ENCODE peak calls at places on chromosomes 11 and 22, in nine cellular contexts. One of them, this sample, is unnamed.

GRCh38 chr11:27328602-27329001 is 34.4 kb downstream of the CCDC34 start:
- DNase-seq in ovary: no peak
- DNase-seq in fibroblast of pulmonary artery: peak; percentile 35
- DNase-seq in HCT116: no peak
- DNase-seq in upper lobe of left lung: no peak
- DNase-seq in glutamatergic neuron: no peak
- DNase-seq in astrocyte of the cerebellum: no peak
- DNase-seq in choroid plexus epithelial cell: peak; percentile 19
- DNase-seq in kidney: no peak
- DNase-seq in this sample: no peak

GRCh38 chr11:45795379-45795778 is 9.6 kb upstream of the SLC35C1 start:
- DNase-seq in fibroblast of pulmonary artery: no peak
- DNase-seq in upper lobe of left lung: no peak
- DNase-seq in astrocyte of the cerebellum: no peak
- DNase-seq in choroid plexus epithelial cell: no peak
- DNase-seq in glutamatergic neuron: no peak
- DNase-seq in HCT116: no peak
- DNase-seq in ovary: no peak
- DNase-seq in kidney: no peak
- DNase-seq in this sample: no peak

GRCh38 chr11:112012877-112013276 is 12.3 kb upstream of the DLAT start:
- DNase-seq in upper lobe of left lung: no peak
- DNase-seq in astrocyte of the cerebellum: peak; percentile 26
- DNase-seq in ovary: no peak
- DNase-seq in HCT116: no peak
- DNase-seq in choroid plexus epithelial cell: peak; percentile 88
- DNase-seq in kidney: no peak
- DNase-seq in fibroblast of pulmonary artery: peak; percentile 69
- DNase-seq in glutamatergic neuron: no peak
- DNase-seq in this sample: no peak

GRCh38 chr22:19429950-19430889 is 1.3 kb downstream of the HIRA start:
- DNase-seq in HCT116: no peak
- DNase-seq in glutamatergic neuron: peak; percentile 41
- DNase-seq in ovary: no peak
- DNase-seq in fibroblast of pulmonary artery: peak; percentile 71
- DNase-seq in upper lobe of left lung: no peak
- DNase-seq in kidney: no peak
- DNase-seq in astrocyte of the cerebellum: peak; percentile 12
- DNase-seq in choroid plexus epithelial cell: peak; percentile 84
- DNase-seq in this sample: no peak

GRCh38 chr11:79492008-79492407 is 51.2 kb upstream of the TENM4 start:
- DNase-seq in fibroblast of pulmonary artery: no peak
- DNase-seq in glutamatergic neuron: no peak
- DNase-seq in kidney: no peak
- DNase-seq in HCT116: no peak
- DNase-seq in astrocyte of the cerebellum: no peak
- DNase-seq in upper lobe of left lung: no peak
- DNase-seq in choroid plexus epithelial cell: no peak
- DNase-seq in ovary: no peak
- DNase-seq in this sample: no peak

GRCh38 chr11:134037093-134037908 is 31.6 kb upstream of the JAM3 start:
- DNase-seq in kidney: peak; percentile 92
- DNase-seq in glutamatergic neuron: peak; percentile 75
- DNase-seq in HCT116: no peak
- DNase-seq in fibroblast of pulmonary artery: peak; percentile 66
- DNase-seq in choroid plexus epithelial cell: peak; percentile 67
- DNase-seq in ovary: peak; percentile 87
- DNase-seq in upper lobe of left lung: peak; percentile 94
- DNase-seq in astrocyte of the cerebellum: no peak
- DNase-seq in this sample: peak; percentile 27

GRCh38 chr11:69367211-69367964 is 73.4 kb downstream of the MYEOV start:
- DNase-seq in upper lobe of left lung: peak; percentile 39
- DNase-seq in choroid plexus epithelial cell: no peak
- DNase-seq in HCT116: no peak
- DNase-seq in glutamatergic neuron: no peak
- DNase-seq in kidney: no peak
- DNase-seq in astrocyte of the cerebellum: no peak
- DNase-seq in ovary: no peak
- DNase-seq in fibroblast of pulmonary artery: no peak
- DNase-seq in this sample: no peak

GRCh38 chr22:45599836-45600577 is 71.6 kb upstream of the ATXN10 start:
- DNase-seq in kidney: peak; percentile 38
- DNase-seq in choroid plexus epithelial cell: no peak
- DNase-seq in HCT116: no peak
- DNase-seq in glutamatergic neuron: no peak
- DNase-seq in astrocyte of the cerebellum: no peak
- DNase-seq in upper lobe of left lung: no peak
- DNase-seq in fibroblast of pulmonary artery: no peak
- DNase-seq in ovary: no peak
- DNase-seq in this sample: no peak

GRCh38 chr22:21582801-21583740 is 15.6 kb downstream of the UBE2L3 start:
- DNase-seq in fibroblast of pulmonary artery: no peak
- DNase-seq in glutamatergic neuron: no peak
- DNase-seq in astrocyte of the cerebellum: no peak
- DNase-seq in ovary: no peak
- DNase-seq in choroid plexus epithelial cell: no peak
- DNase-seq in kidney: no peak
- DNase-seq in upper lobe of left lung: no peak
- DNase-seq in HCT116: no peak
- DNase-seq in this sample: no peak

GRCh38 chr22:47634342-47634741 is 871.9 kb downstream of the TBC1D22A start:
- DNase-seq in astrocyte of the cerebellum: no peak
- DNase-seq in upper lobe of left lung: no peak
- DNase-seq in HCT116: no peak
- DNase-seq in fibroblast of pulmonary artery: no peak
- DNase-seq in choroid plexus epithelial cell: no peak
- DNase-seq in glutamatergic neuron: no peak
- DNase-seq in kidney: no peak
- DNase-seq in ovary: no peak
- DNase-seq in this sample: no peak
- TF ChIP-seq CTCF in astrocyte of the cerebellum: no peak
- TF ChIP-seq CTCF in upper lobe of left lung: no peak
- TF ChIP-seq CTCF in HCT116: peak; percentile 7
- TF ChIP-seq CTCF in fibroblast of pulmonary artery: no peak
- TF ChIP-seq CTCF in choroid plexus epithelial cell: no peak
- TF ChIP-seq CTCF in glutamatergic neuron: no peak
- TF ChIP-seq CTCF in kidney: no peak
- TF ChIP-seq CTCF in ovary: no peak
- TF ChIP-seq CTCF in this sample: no peak

GRCh38 chr11:105220175-105220574 is 80.6 kb upstream of the CARD18 start:
- DNase-seq in upper lobe of left lung: no peak
- DNase-seq in glutamatergic neuron: no peak
- DNase-seq in ovary: no peak
- DNase-seq in kidney: no peak
- DNase-seq in HCT116: no peak
- DNase-seq in astrocyte of the cerebellum: no peak
- DNase-seq in fibroblast of pulmonary artery: peak; percentile 16
- DNase-seq in choroid plexus epithelial cell: no peak
- DNase-seq in this sample: no peak

GRCh38 chr11:105215528-105215927 is 76.0 kb upstream of the CARD18 start:
- DNase-seq in kidney: no peak
- DNase-seq in ovary: no peak
- DNase-seq in upper lobe of left lung: no peak
- DNase-seq in choroid plexus epithelial cell: no peak
- DNase-seq in astrocyte of the cerebellum: no peak
- DNase-seq in fibroblast of pulmonary artery: no peak
- DNase-seq in HCT116: no peak
- DNase-seq in glutamatergic neuron: no peak
- DNase-seq in this sample: no peak

GRCh38 chr11:105219670-105220069 is 80.1 kb upstream of the CARD18 start:
- DNase-seq in choroid plexus epithelial cell: no peak
- DNase-seq in astrocyte of the cerebellum: no peak
- DNase-seq in upper lobe of left lung: peak; percentile 17
- DNase-seq in ovary: no peak
- DNase-seq in kidney: no peak
- DNase-seq in fibroblast of pulmonary artery: no peak
- DNase-seq in glutamatergic neuron: no peak
- DNase-seq in HCT116: no peak
- DNase-seq in this sample: no peak

GRCh38 chr11:105224859-105225258 is 85.3 kb upstream of the CARD18 start:
- DNase-seq in ovary: no peak
- DNase-seq in HCT116: no peak
- DNase-seq in astrocyte of the cerebellum: no peak
- DNase-seq in fibroblast of pulmonary artery: no peak
- DNase-seq in upper lobe of left lung: no peak
- DNase-seq in kidney: no peak
- DNase-seq in choroid plexus epithelial cell: no peak
- DNase-seq in glutamatergic neuron: no peak
- DNase-seq in this sample: no peak

GRCh38 chr11:105219269-105219668 is 79.7 kb upstream of the CARD18 start:
- DNase-seq in astrocyte of the cerebellum: no peak
- DNase-seq in fibroblast of pulmonary artery: no peak
- DNase-seq in ovary: no peak
- DNase-seq in HCT116: no peak
- DNase-seq in glutamatergic neuron: no peak
- DNase-seq in kidney: no peak
- DNase-seq in upper lobe of left lung: no peak
- DNase-seq in choroid plexus epithelial cell: no peak
- DNase-seq in this sample: no peak
- TF ChIP-seq CTCF in astrocyte of the cerebellum: no peak
- TF ChIP-seq CTCF in fibroblast of pulmonary artery: no peak
- TF ChIP-seq CTCF in ovary: no peak
- TF ChIP-seq CTCF in HCT116: peak; percentile 33
- TF ChIP-seq CTCF in glutamatergic neuron: no peak
- TF ChIP-seq CTCF in kidney: no peak
- TF ChIP-seq CTCF in upper lobe of left lung: no peak
- TF ChIP-seq CTCF in choroid plexus epithelial cell: no peak
- TF ChIP-seq CTCF in this sample: no peak

GRCh38 chr11:126192386-126192785 is 19.1 kb downstream of the RPUSD4 start:
- DNase-seq in HCT116: no peak
- DNase-seq in glutamatergic neuron: no peak
- DNase-seq in choroid plexus epithelial cell: no peak
- DNase-seq in ovary: no peak
- DNase-seq in astrocyte of the cerebellum: no peak
- DNase-seq in upper lobe of left lung: no peak
- DNase-seq in fibroblast of pulmonary artery: no peak
- DNase-seq in kidney: no peak
- DNase-seq in this sample: no peak

GRCh38 chr11:126191379-126192073 is 19.9 kb downstream of the RPUSD4 start:
- DNase-seq in kidney: no peak
- DNase-seq in upper lobe of left lung: no peak
- DNase-seq in choroid plexus epithelial cell: no peak
- DNase-seq in ovary: no peak
- DNase-seq in fibroblast of pulmonary artery: no peak
- DNase-seq in glutamatergic neuron: no peak
- DNase-seq in HCT116: no peak
- DNase-seq in astrocyte of the cerebellum: no peak
- DNase-seq in this sample: no peak

GRCh38 chr11:126195119-126195518 is 16.3 kb downstream of the RPUSD4 start:
- DNase-seq in glutamatergic neuron: no peak
- DNase-seq in astrocyte of the cerebellum: no peak
- DNase-seq in HCT116: no peak
- DNase-seq in fibroblast of pulmonary artery: no peak
- DNase-seq in upper lobe of left lung: no peak
- DNase-seq in choroid plexus epithelial cell: no peak
- DNase-seq in ovary: no peak
- DNase-seq in kidney: no peak
- DNase-seq in this sample: no peak

GRCh38 chr11:126193038-126193478 is 18.4 kb downstream of the RPUSD4 start:
- DNase-seq in choroid plexus epithelial cell: no peak
- DNase-seq in glutamatergic neuron: no peak
- DNase-seq in kidney: no peak
- DNase-seq in astrocyte of the cerebellum: no peak
- DNase-seq in upper lobe of left lung: no peak
- DNase-seq in fibroblast of pulmonary artery: no peak
- DNase-seq in HCT116: no peak
- DNase-seq in ovary: no peak
- DNase-seq in this sample: no peak

DNA sequence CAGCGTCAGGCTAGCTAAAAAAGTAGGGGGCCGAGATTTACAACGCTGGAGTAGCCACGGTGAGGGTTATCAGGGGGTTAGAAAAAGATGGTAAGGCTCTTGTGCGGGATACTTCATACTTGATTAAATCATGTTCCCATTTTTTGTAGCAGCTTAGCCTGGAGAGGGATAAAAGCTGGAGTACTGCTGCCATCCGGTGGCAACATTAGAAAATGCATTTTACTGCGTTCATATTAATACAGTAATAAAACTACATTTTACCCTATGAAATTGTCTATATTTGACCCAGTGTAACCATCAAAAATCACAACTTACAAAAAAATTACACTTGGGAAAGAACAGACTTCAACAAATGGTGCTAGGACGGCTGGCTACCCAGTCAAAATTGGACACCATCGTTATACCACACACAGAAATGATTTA is 17.3 kb downstream of the RPUSD4 start:
- DNase-seq in fibroblast of pulmonary artery: peak; percentile 70
- DNase-seq in HCT116: no peak
- DNase-seq in astrocyte of the cerebellum: peak; percentile 32
- DNase-seq in ovary: peak; percentile 65
- DNase-seq in upper lobe of left lung: no peak
- DNase-seq in choroid plexus epithelial cell: peak; percentile 74
- DNase-seq in glutamatergic neuron: peak; percentile 52
- DNase-seq in kidney: no peak
- DNase-seq in this sample: no peak
- TF ChIP-seq CTCF in fibroblast of pulmonary artery: peak; percentile 62
- TF ChIP-seq CTCF in HCT116: peak; percentile 73
- TF ChIP-seq CTCF in astrocyte of the cerebellum: peak; percentile 52
- TF ChIP-seq CTCF in ovary: peak; percentile 92
- TF ChIP-seq CTCF in upper lobe of left lung: peak; percentile 73
- TF ChIP-seq CTCF in choroid plexus epithelial cell: peak; percentile 77
- TF ChIP-seq CTCF in glutamatergic neuron: peak; percentile 77
- TF ChIP-seq CTCF in kidney: peak; percentile 77
- TF ChIP-seq CTCF in this sample: no peak

GRCh38 chr11:65551572-65552398 is 6.4 kb downstream of the LTBP3 start:
- DNase-seq in ovary: peak; percentile 46
- DNase-seq in kidney: peak; percentile 83
- DNase-seq in astrocyte of the cerebellum: no peak
- DNase-seq in HCT116: peak; percentile 64
- DNase-seq in glutamatergic neuron: peak; percentile 58
- DNase-seq in fibroblast of pulmonary artery: peak; percentile 29
- DNase-seq in upper lobe of left lung: peak; percentile 94
- DNase-seq in choroid plexus epithelial cell: no peak
- DNase-seq in this sample: peak; percentile 69
- TF ChIP-seq CTCF in ovary: no peak
- TF ChIP-seq CTCF in kidney: peak; percentile 70
- TF ChIP-seq CTCF in astrocyte of the cerebellum: peak; percentile 57
- TF ChIP-seq CTCF in HCT116: peak; percentile 72
- TF ChIP-seq CTCF in glutamatergic neuron: no peak
- TF ChIP-seq CTCF in fibroblast of pulmonary artery: peak; percentile 25
- TF ChIP-seq CTCF in upper lobe of left lung: peak; percentile 59
- TF ChIP-seq CTCF in choroid plexus epithelial cell: peak; percentile 48
- TF ChIP-seq CTCF in this sample: no peak

GRCh38 chr22:24948356-24949202 is 2.1 kb upstream of the LHFPL7 start:
- DNase-seq in astrocyte of the cerebellum: no peak
- DNase-seq in fibroblast of pulmonary artery: no peak
- DNase-seq in kidney: no peak
- DNase-seq in HCT116: no peak
- DNase-seq in ovary: no peak
- DNase-seq in glutamatergic neuron: no peak
- DNase-seq in upper lobe of left lung: no peak
- DNase-seq in choroid plexus epithelial cell: no peak
- DNase-seq in this sample: no peak
- TF ChIP-seq CTCF in astrocyte of the cerebellum: no peak
- TF ChIP-seq CTCF in fibroblast of pulmonary artery: no peak
- TF ChIP-seq CTCF in kidney: no peak
- TF ChIP-seq CTCF in HCT116: no peak
- TF ChIP-seq CTCF in ovary: no peak
- TF ChIP-seq CTCF in glutamatergic neuron: no peak
- TF ChIP-seq CTCF in upper lobe of left lung: no peak
- TF ChIP-seq CTCF in choroid plexus epithelial cell: no peak
- TF ChIP-seq CTCF in this sample: no peak